ENCODE peak calls at places on chromosomes 5 and 9, in five cellular contexts. I is WTC11, P is HepG2, F is K562, C is GM12878. T is an unnamed sample.

GRCh38 chr9:124562328-124562727 is 55.1 kb upstream of the NR5A1 start:
- DNase-seq in I (no peak), P (peak), F (peak), C (no peak), T (no peak)

GRCh38 chr9:121827251-121827967 is 176.0 kb downstream of the DAB2IP start:
- DNase-seq in I (no peak), P (no peak), F (peak), C (no peak), T (no peak)

GRCh38 chr9:130426883-130427282 is 17.9 kb upstream of the ASS1 start:
- DNase-seq in I (no peak), P (no peak), F (no peak), C (no peak), T (no peak)

GRCh38 chr5:121640298-121640697 is 211.4 kb upstream of the FTMT start:
- DNase-seq in I (no peak), P (no peak), F (no peak), C (no peak), T (no peak)

GRCh38 chr9:7284517-7284916 is 515.1 kb downstream of the DMAC1 start:
- DNase-seq in I (peak), P (no peak), F (no peak), C (no peak), T (no peak)

GRCh38 chr9:114434878-114435311 is 47.1 kb upstream of the AKNA start:
- DNase-seq in I (peak), P (peak), F (peak), C (no peak), T (no peak)

GRCh38 chr5:130995851-130996250 is 169.2 kb downstream of the HINT1 start:
- DNase-seq in I (no peak), P (no peak), F (no peak), C (no peak), T (no peak)

GRCh38 chr5:117405197-117405596 is 830.6 kb upstream of the SEMA6A start:
- DNase-seq in I (no peak), P (no peak), F (no peak), C (no peak), T (no peak)

GRCh38 chr5:7881816-7882215 is 12.9 kb downstream of the MTRR start:
- DNase-seq in I (no peak), P (no peak), F (no peak), C (no peak), T (no peak)

GRCh38 chr9:80094176-80094771 is 522.5 kb downstream of the TLE4 start:
- DNase-seq in I (no peak), P (no peak), F (no peak), C (no peak), T (no peak)

DNA sequence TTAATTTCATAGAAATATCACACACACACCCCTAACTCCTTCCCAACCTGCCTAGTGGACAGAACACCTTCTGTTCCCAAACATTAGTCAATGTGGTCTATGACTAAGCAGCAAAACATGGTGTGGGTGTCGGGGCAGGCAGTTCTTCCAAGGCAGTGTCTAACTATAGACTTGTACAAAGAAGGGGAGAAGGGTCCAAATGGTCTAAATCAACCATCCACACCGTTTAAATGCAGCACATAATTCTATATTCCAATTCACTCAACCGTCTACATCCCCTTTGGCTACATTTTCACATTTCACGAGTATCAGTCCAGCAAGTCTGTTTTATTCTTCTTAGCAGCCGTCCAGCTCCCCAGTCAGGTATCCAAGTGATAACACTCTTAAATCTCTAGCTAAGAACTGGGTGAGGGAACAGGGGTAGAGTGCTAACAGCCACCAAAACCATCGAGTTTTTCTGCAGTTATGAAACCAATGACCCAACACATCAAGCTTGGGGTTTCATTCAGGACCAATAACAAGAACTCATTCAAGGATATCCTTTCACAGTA is 3.4 kb downstream of the ZNF608 start:
- DNase-seq in I (no peak), P (peak), F (peak), C (no peak), T (no peak)
- TF ChIP-seq ATF2 in I (no peak), P (no peak), F (no peak), C (no peak), T (no peak)

DNA sequence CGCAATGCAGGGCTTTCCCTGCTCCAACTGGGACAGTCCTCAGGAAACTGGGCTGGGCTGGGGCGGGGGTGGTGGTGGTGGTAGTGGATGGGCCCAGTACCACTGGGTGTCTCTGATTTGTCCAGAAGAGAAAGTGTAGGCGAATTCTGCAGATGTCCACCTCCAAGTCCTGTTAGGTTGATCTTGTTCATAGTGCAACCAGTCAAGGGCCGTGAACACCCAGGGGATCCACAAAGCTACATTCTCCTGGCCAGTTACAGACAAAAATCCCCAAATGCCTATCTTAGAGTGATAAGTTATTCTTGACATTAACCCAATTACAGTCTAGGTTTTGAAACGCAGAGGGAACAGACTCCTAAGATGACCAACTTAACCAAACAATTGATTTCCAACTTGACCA is 97.5 kb upstream of the SHB start:
- DNase-seq in I (no peak), P (no peak), F (no peak), C (no peak), T (no peak)
- TF ChIP-seq ATF2 in I (no peak), P (no peak), F (no peak), C (no peak), T (no peak)

GRCh38 chr9:115765060-115765459 is 388.5 kb upstream of the PAPPA start:
- DNase-seq in I (no peak), P (no peak), F (no peak), C (no peak), T (no peak)

GRCh38 chr9:115758441-115758840 is 395.1 kb upstream of the PAPPA start:
- DNase-seq in I (no peak), P (no peak), F (no peak), C (no peak), T (no peak)

GRCh38 chr9:115757461-115757860 is 396.1 kb upstream of the PAPPA start:
- DNase-seq in I (no peak), P (no peak), F (no peak), C (no peak), T (no peak)

GRCh38 chr9:115764649-115765048 is 388.9 kb upstream of the PAPPA start:
- DNase-seq in I (no peak), P (no peak), F (no peak), C (no peak), T (no peak)

DNA sequence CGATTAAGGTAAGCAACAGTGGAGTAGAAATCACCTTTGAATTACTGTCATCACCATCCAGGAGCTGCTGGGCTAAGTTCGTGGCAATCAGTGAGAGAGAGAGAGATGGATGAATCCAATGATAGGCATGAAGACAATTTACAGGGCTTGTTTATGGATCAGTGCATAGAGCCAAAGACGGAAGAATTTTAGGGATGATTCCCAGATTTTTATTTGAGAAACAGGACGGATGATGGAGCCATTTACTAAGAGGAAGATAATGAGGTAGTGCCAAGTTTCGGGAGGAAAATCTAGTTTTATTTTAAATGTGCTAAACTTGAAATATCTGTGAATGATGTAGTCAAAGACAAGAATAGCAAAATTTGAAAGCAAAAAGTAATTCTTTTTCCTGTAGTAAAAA is 394.2 kb upstream of the PAPPA start:
- DNase-seq in I (no peak), P (no peak), F (no peak), C (no peak), T (no peak)
- TF ChIP-seq ATF2 in I (no peak), P (no peak), F (no peak), C (no peak), T (no peak)

GRCh38 chr9:35306281-35306680 is 144.5 kb downstream of the UNC13B start:
- DNase-seq in I (no peak), P (no peak), F (no peak), C (no peak), T (no peak)
- TF ChIP-seq ATF2 in I (no peak), P (no peak), F (no peak), C (no peak), T (no peak)

GRCh38 chr5:38207343-38207742 is 51.0 kb upstream of the EGFLAM start:
- DNase-seq in I (peak), P (peak), F (no peak), C (no peak), T (no peak)

GRCh38 chr5:38210701-38211353 is 47.5 kb upstream of the EGFLAM start:
- DNase-seq in I (no peak), P (no peak), F (no peak), C (no peak), T (no peak)

GRCh38 chr5:38212307-38212706 is 46.1 kb upstream of the EGFLAM start:
- DNase-seq in I (no peak), P (no peak), F (no peak), C (no peak), T (no peak)

GRCh38 chr5:38211354-38211710 is 47.0 kb upstream of the EGFLAM start:
- DNase-seq in I (no peak), P (no peak), F (no peak), C (no peak), T (no peak)

DNA sequence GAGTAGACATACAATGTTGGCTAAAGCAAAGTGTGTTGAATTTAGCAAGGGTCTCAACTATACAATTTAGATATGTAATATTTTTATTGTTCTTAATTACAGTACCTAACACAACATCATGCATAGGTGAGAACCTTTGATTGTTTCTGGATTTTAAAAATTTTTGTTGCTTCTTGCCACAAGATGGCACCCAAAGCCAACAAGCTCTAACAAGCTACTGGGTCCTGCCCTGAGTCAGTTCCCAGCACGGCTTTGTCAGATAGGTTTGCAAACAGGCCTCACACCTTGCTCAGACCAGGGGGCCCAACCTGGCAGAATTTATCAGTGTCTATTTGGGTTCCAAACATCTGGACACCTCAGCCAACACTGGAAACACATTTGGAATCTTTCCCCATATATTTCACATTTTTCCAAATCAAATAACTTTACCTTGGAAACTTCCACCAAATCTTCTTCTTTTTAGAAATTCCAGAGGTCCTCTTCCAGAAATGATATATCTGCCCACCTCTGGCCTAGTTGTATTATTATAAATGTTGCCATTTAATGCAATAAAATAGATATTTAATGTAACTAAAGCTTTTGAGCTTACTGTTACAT is 49.5 kb upstream of the EGFLAM start:
- DNase-seq in I (peak), P (peak), F (peak), C (no peak), T (no peak)
- TF ChIP-seq ATF2 in I (no peak), P (no peak), F (no peak), C (no peak), T (no peak)

GRCh38 chr5:95070453-95070852 is 214.4 kb downstream of the MCTP1 start:
- DNase-seq in I (no peak), P (no peak), F (no peak), C (no peak), T (no peak)
- TF ChIP-seq ATF2 in I (no peak), P (no peak), F (no peak), C (no peak), T (no peak)

DNA sequence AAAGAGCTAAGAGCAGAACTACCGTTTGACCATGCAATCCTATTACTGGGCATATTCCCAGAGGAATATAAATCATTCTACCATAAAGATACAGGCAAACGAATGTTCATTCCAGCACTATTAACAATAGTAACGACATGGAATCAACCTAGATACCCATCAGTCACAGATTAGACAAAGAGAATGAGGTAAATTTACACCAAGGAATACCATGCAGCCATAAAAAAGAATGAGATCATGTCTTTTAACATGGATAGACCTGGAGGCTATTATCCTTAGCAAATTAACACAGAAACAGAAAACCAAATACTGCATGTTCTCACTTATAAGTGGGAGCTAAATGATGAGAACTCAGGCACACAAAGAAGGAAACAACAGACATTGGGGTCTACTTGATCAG is 641.9 kb downstream of the PDE4D start:
- DNase-seq in I (no peak), P (no peak), F (no peak), C (no peak), T (no peak)
- TF ChIP-seq ATF2 in I (no peak), P (no peak), F (no peak), C (no peak), T (no peak)

T was measured in H1.